ENCODE peak calls at places on chromosomes 12 and 14, in six cellular contexts. V is hepatocyte, N is GM12891, Q is HFF-Myc, X is cardiac fibroblast, J is Daoy. S is an unnamed sample.

GRCh38 chr12:94706250-94706661 is 55.9 kb upstream of the TMCC3 start:
- DNase-seq in J (peak; percentile 21), V (no peak), N (no peak), X (no peak), Q (no peak), S (no peak)

GRCh38 chr12:1213205-1213604 is 222.2 kb downstream of the ERC1 start:
- DNase-seq in N (no peak), V (no peak), X (no peak), J (no peak), Q (no peak), S (no peak)

GRCh38 chr12:95202691-95203476 is 14.4 kb downstream of the FGD6 start:
- DNase-seq in N (no peak), Q (no peak), X (peak; percentile 73), V (no peak), J (no peak), S (no peak)

GRCh38 chr12:113475451-113476085 is 3.9 kb upstream of the LHX5 start:
- DNase-seq in J (no peak), N (peak; percentile 23), Q (no peak), V (no peak), X (no peak), S (no peak)

GRCh38 chr14:68232643-68233055 is 413.1 kb downstream of the RAD51B start:
- DNase-seq in V (peak; percentile 84), X (peak; percentile 99), Q (peak; percentile 97), J (peak; percentile 98), N (peak; percentile 18), S (no peak)

GRCh38 chr14:68359862-68360552 is 432.9 kb downstream of the ZFP36L1 start:
- DNase-seq in V (peak; percentile 79), J (peak; percentile 41), X (peak; percentile 75), Q (peak; percentile 42), N (no peak), S (no peak)

GRCh38 chr14:59632381-59632780 is 55.8 kb upstream of the CCDC175 start:
- DNase-seq in J (peak; percentile 39), Q (no peak), X (peak; percentile 23), V (peak; percentile 55), N (no peak), S (no peak)

GRCh38 chr12:46372131-46372851 is at the start of gene SLC38A2:
- DNase-seq in Q (no peak), V (peak; percentile 98), J (peak; percentile 96), N (peak; percentile 88), X (peak; percentile 97), S (peak; percentile 85)

GRCh38 chr12:28313631-28314030 is 123.4 kb downstream of the CCDC91 start:
- DNase-seq in Q (peak; percentile 5), V (no peak), N (no peak), X (peak; percentile 45), J (peak; percentile 10), S (no peak)

GRCh38 chr12:54207539-54208267 is 18.9 kb upstream of the SMUG1 start:
- DNase-seq in Q (no peak), N (peak; percentile 68), J (peak; percentile 85), V (peak; percentile 85), X (peak; percentile 55), S (peak; percentile 78)

GRCh38 chr14:52049721-52050588 is 18.9 kb downstream of the NID2 start:
- DNase-seq in X (no peak), N (no peak), V (peak; percentile 42), Q (no peak), J (no peak), S (no peak)

GRCh38 chr14:56205906-56206305 is 87.7 kb downstream of the PELI2 start:
- DNase-seq in X (no peak), Q (no peak), V (no peak), J (no peak), N (no peak), S (no peak)

GRCh38 chr14:33902363-33902762 is 48.5 kb downstream of the EGLN3 start:
- DNase-seq in X (no peak), Q (no peak), V (no peak), N (no peak), J (no peak), S (no peak)

GRCh38 chr12:93086288-93086727 is 157.2 kb upstream of the EEA1 start:
- DNase-seq in J (no peak), V (no peak), N (no peak), Q (no peak), X (no peak), S (no peak)

GRCh38 chr12:30268036-30268435 is 427.6 kb downstream of the IPO8 start:
- DNase-seq in N (no peak), J (no peak), X (no peak), Q (no peak), V (no peak), S (no peak)